ENCODE peak calls at places on chromosomes 1 and 21, in eight cellular contexts. N is GM12878, G is endothelial cell of umbilical vein, M is A549, P is IMR-90, S is K562, V is H1, I is HepG2. R is an unnamed sample.
A peak's percentile ranks its signal among the peaks of the same experiment; 100 is the strongest.

GRCh38 chr1:27366411-27367159 is at the start of gene MAP3K6:
- DNase-seq in N (no peak), G (peak; percentile 55), M (peak; percentile 82), P (peak; percentile 59), S (peak; percentile 90), V (peak; percentile 85), I (no peak), R (peak; percentile 43)

GRCh38 chr1:207405814-207406213 is 48.3 kb upstream of the CR2 start:
- DNase-seq in N (no peak), G (no peak), M (no peak), P (no peak), S (no peak), V (no peak), I (no peak), R (no peak)

GRCh38 chr1:97849350-97850339 is 71.2 kb downstream of the DPYD start:
- DNase-seq in N (no peak), G (peak; percentile 93), M (peak; percentile 36), P (peak; percentile 89), S (no peak), V (no peak), I (no peak), R (no peak)

GRCh38 chr21:38774152-38774551 is 31.6 kb upstream of the ETS2 start:
- DNase-seq in N (no peak), G (peak; percentile 62), M (no peak), P (no peak), S (no peak), V (no peak), I (no peak), R (no peak)

GRCh38 chr1:211259596-211260126 is 495 bp downstream of the RCOR3 start:
- DNase-seq in N (no peak), G (no peak), M (peak; percentile 78), P (no peak), S (peak; percentile 80), V (no peak), I (peak; percentile 24), R (no peak)

GRCh38 chr21:44299458-44300261 is at the start of gene PFKL:
- DNase-seq in N (peak; percentile 59), G (peak; percentile 38), M (peak; percentile 44), P (peak; percentile 20), S (peak; percentile 92), V (peak; percentile 83), I (peak; percentile 24), R (no peak)

GRCh38 chr1:27873671-27874384 is 1.5 kb downstream of the THEMIS2 start:
- DNase-seq in N (no peak), G (peak; percentile 57), M (no peak), P (no peak), S (no peak), V (no peak), I (no peak), R (no peak)

GRCh38 chr1:204323887-204324286 is 35.8 kb downstream of the PLEKHA6 start:
- DNase-seq in N (no peak), G (no peak), M (peak; percentile 45), P (peak; percentile 88), S (no peak), V (no peak), I (no peak), R (no peak)

GRCh38 chr1:4656533-4657140 is 2.2 kb downstream of the AJAP1 start:
- DNase-seq in N (no peak), G (no peak), M (no peak), P (no peak), S (no peak), V (no peak), I (no peak), R (no peak)

GRCh38 chr1:150804671-150805070 is 3.4 kb downstream of the CTSK start:
- DNase-seq in N (no peak), G (peak; percentile 62), M (no peak), P (peak; percentile 70), S (no peak), V (no peak), I (no peak), R (no peak)

DNA sequence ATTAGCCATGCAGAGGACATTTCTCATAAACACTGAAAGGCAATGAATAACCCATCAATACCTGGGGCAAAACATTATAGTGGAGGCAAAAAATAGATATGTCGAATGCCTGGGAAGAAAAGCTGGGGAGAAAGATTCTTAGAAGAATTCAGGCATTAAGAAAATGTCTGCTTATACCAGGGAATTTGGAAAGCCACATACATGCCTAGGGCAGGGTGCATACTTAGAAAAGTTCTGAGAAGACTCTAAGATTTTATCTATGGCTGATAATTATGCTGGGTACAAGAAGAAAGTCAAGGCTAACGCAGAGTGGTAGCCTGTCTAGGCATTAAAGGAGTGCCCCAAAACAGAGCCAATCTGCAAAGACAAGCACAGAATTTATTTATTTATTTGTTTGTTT is 18.4 kb downstream of the SLAMF6 start:
- DNase-seq in N (no peak), G (no peak), M (no peak), P (no peak), S (no peak), V (no peak), I (no peak), R (no peak)
- H3K4me2 ChIP-seq in N (no peak overlapping the region), G (no peak overlapping the region), M (no peak overlapping the region), P (no peak overlapping the region), S (no peak overlapping the region), V (no peak overlapping the region), I (no peak overlapping the region), R (no peak overlapping the region)

GRCh38 chr1:68270993-68271392 is 38.7 kb upstream of the WLS start:
- DNase-seq in N (no peak), G (peak; percentile 17), M (no peak), P (peak; percentile 14), S (no peak), V (no peak), I (no peak), R (no peak)

GRCh38 chr1:68278221-68278620 is 45.9 kb upstream of the WLS start:
- DNase-seq in N (no peak), G (no peak), M (no peak), P (no peak), S (no peak), V (no peak), I (no peak), R (no peak)

GRCh38 chr1:68273530-68273929 is 41.2 kb upstream of the WLS start:
- DNase-seq in N (no peak), G (no peak), M (no peak), P (no peak), S (no peak), V (no peak), I (no peak), R (no peak)

GRCh38 chr1:68279846-68280245 is 47.5 kb upstream of the WLS start:
- DNase-seq in N (no peak), G (no peak), M (no peak), P (no peak), S (no peak), V (no peak), I (no peak), R (no peak)

DNA sequence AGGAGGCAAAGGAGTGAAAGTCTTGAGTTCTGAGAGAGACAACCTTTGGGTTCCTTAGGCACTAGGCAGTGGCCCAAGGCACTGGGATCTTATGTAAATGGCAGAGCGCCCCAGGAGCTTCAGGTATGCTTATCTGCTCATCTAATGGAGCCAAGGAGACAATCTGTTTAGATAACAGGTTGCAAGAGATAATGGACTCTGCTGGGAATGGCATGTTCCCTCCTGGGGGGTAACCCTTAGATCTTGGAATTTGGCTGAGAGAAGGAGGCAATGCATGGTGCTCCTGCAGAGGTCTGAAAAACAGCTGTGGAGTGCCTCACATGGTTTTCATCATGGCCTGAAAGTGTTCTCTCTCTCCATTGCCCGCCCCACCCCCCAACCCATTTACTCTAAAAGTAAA is 44.1 kb upstream of the WLS start:
- DNase-seq in N (no peak), G (no peak), M (no peak), P (no peak), S (no peak), V (peak; percentile 54), I (no peak), R (no peak)
- TF ChIP-seq POLR2A in N (no peak), G (no peak), M (no peak), P (no peak), S (no peak), V (no peak), I (no peak), R (no peak)

DNA sequence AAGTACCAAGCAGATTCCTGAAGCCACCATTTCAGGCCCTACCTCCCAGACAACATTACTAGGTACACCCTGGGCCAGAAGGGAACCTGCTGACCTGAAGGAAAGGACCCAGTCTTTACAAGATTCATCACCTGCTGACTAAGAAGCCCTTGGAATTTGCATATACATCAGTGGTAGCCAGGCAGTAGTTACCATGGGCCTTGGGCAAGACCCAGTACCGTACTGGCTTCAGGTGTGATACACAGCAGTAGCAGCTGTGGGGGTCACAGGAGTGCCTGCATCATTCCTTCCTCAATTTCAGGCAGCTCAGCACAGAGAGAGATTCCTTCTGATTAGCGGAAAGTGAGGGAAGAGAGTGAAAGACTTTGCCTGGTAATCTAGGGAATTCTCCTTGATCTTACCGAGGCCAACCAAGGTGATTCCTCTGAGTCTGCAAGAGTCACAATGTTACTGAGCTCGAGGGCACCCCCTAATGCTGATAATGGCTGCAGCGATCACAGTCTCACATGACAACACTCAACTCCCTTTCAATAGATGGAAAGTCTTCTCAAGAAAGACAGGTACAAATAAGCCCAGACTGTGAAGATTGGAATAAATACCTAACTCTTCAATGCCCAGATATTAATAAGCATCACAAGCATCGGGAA is 22.0 kb upstream of the UHMK1 start:
- DNase-seq in N (no peak), G (no peak), M (no peak), P (no peak), S (no peak), V (peak; percentile 61), I (no peak), R (no peak)
- H3K4me2 ChIP-seq in N (no peak overlapping the region), G (no peak overlapping the region), M (no peak overlapping the region), P (no peak overlapping the region), S (no peak overlapping the region), V (no peak overlapping the region), I (no peak overlapping the region), R (no peak overlapping the region)

DNA sequence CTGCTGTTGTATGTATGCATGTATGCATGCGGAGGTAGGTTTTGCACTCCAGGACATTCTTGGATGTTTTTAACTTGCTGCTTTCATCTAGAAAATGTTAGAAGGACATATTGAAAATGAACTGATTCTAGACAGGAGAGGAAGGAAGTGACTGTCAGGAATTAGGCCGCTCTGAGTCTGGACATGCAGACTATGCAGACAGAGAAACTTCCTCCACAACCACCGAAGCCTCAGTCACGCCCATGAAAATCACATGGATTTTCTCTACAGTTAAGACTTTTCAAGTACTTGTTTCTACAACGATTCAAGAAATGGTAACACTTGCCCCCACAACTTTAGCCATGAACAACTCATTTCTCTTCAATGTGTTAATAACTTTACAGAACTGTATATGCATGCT is 211.1 kb downstream of the SMYD3 start:
- DNase-seq in N (no peak), G (peak; percentile 53), M (no peak), P (no peak), S (no peak), V (no peak), I (no peak), R (no peak)
- TF ChIP-seq POLR2A in N (no peak), G (no peak), M (no peak), P (no peak), S (no peak), V (no peak), I (no peak), R (no peak)

DNA sequence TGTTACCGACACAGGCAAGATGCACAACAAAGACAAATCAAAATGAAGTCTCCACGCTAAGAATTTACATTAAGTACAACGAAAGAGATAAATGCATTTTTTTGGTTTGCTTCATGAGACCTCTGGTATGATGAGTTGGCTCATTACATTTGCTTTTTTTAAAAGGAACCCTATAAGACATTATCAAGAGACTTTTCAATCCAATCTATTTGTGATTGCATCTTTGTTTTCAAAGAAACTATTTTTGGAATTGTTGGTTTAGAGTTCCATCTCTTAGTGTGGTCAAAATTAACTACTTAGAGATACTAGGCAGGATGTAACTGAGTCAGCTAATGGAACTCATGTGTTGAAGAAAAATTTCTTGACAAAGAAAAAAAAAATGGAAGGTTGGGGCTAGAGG is 200.1 kb downstream of the ZC3H11B start:
- DNase-seq in N (no peak), G (no peak), M (no peak), P (peak; percentile 37), S (no peak), V (no peak), I (no peak), R (no peak)
- H3K4me2 ChIP-seq in N (no peak overlapping the region), G (no peak overlapping the region), M (no peak overlapping the region), P (no peak overlapping the region), S (no peak overlapping the region), V (no peak overlapping the region), I (no peak overlapping the region), R (no peak overlapping the region)